ENCODE peak calls at places on chromosomes 12 and 14, in four cellular contexts. K is IMR-90, N is mesendoderm, M is H1. A is an unnamed sample.

GRCh38 chr12:84632556-84632955 is 280.0 kb downstream of the SLC6A15 start:
- DNase-seq in K (no peak), N (peak; percentile 37), M (no peak), A (no peak)

GRCh38 chr14:23566782-23567185 is 807 bp downstream of the AP1G2 start:
- DNase-seq in K (no peak), N (no peak), M (no peak), A (no peak)

GRCh38 chr12:116282371-116283286 is 5.1 kb upstream of the MED13L start:
- DNase-seq in K (no peak), N (peak; percentile 37), M (no peak), A (no peak)

GRCh38 chr12:99984271-99985128 is at the start of gene ANKS1B:
- DNase-seq in K (peak; percentile 13), N (peak; percentile 63), M (peak; percentile 25), A (peak; percentile 79)

GRCh38 chr14:102527255-102528232 is 18.0 kb upstream of the ANKRD9 start:
- DNase-seq in K (no peak), N (no peak), M (no peak), A (no peak)

GRCh38 chr12:62653740-62654139 is 187.1 kb downstream of the MON2 start:
- DNase-seq in K (no peak), N (peak; percentile 90), M (peak; percentile 86), A (peak; percentile 97)

GRCh38 chr12:65490193-65490592 is 211.7 kb downstream of the MSRB3 start:
- DNase-seq in K (no peak), N (no peak), M (no peak), A (no peak)

GRCh38 chr12:123519151-123520001 is 14.1 kb downstream of the RILPL1 start:
- DNase-seq in K (peak; percentile 56), N (peak; percentile 85), M (no peak), A (peak; percentile 56)

GRCh38 chr14:100049220-100049619 is 16.0 kb upstream of the EVL start:
- DNase-seq in K (peak; percentile 72), N (no peak), M (no peak), A (no peak)

GRCh38 chr14:54730156-54730961 is 163.4 kb downstream of the SAMD4A start:
- DNase-seq in K (peak; percentile 78), N (no peak), M (no peak), A (no peak)

GRCh38 chr12:49562831-49563230 is 5.1 kb downstream of the MCRS1 start:
- DNase-seq in K (no peak), N (no peak), M (no peak), A (no peak)

GRCh38 chr12:97557116-97557515 is 94.5 kb downstream of the RMST start:
- DNase-seq in K (no peak), N (no peak), M (no peak), A (no peak)

GRCh38 chr14:76307786-76308780 is 67.9 kb upstream of the ESRRB start:
- DNase-seq in K (no peak), N (peak; percentile 33), M (no peak), A (no peak)

GRCh38 chr12:105418232-105418631 is 87.7 kb downstream of the C12orf75 start:
- DNase-seq in K (peak; percentile 89), N (peak; percentile 82), M (no peak), A (no peak)

GRCh38 chr14:45891417-45892080 is 638.5 kb upstream of the MIS18BP1 start:
- DNase-seq in K (no peak), N (peak; percentile 7), M (peak; percentile 13), A (peak; percentile 58)

GRCh38 chr12:129163461-129163860 is 310.2 kb downstream of the GLT1D1 start:
- DNase-seq in K (no peak), N (peak; percentile 21), M (no peak), A (peak; percentile 43)
- H4K5ac ChIP-seq in K (no peak overlapping the region), N (no peak overlapping the region), M (no peak overlapping the region), A (no peak overlapping the region)

GRCh38 chr12:54413284-54414190 is 5.5 kb downstream of the ITGA5 start:
- DNase-seq in K (no peak), N (peak; percentile 85), M (no peak), A (no peak)
- H2BK15ac ChIP-seq in K (no peak overlapping the region), N (no peak overlapping the region), M (no peak overlapping the region), A (no peak overlapping the region)

DNA sequence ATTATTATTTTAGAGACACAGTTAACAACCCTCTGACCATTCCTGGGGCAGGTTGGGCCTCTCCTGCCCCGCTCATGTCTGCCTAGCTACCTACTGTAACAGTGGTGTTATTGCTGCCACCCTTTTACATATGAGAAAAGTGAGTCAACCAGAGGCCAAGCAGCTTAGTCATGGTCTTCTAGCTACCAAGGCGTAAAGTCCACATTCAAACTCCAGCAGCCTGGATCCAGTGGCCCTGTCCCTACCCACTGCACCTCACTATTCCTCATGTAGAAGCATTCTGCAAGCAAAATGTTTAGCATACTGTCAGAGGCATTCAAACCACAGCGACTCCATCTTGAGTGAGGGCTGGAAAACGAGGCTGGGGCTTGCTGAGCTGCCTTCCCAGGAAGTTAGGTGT is 95.8 kb downstream of the SLC15A4 start:
- DNase-seq in K (no peak), N (peak; percentile 64), M (no peak), A (no peak)
- H4K5ac ChIP-seq in K (no peak overlapping the region), N (no peak overlapping the region), M (no peak overlapping the region), A (no peak overlapping the region)

GRCh38 chr12:6120796-6121473 is 3.5 kb downstream of the VWF start:
- DNase-seq in K (no peak), N (no peak), M (no peak), A (no peak)
- H2BK15ac ChIP-seq in K (no peak overlapping the region), N (no peak overlapping the region), M (peak overlapping the region; percentile 18), A (no peak overlapping the region)

GRCh38 chr12:122265433-122265832 is 861 bp downstream of the VPS33A start:
- DNase-seq in K (no peak), N (no peak), M (no peak), A (no peak)
- H4K5ac ChIP-seq in K (peak overlapping the region; percentile 91), N (no peak overlapping the region), M (no peak overlapping the region), A (no peak overlapping the region)

DNA sequence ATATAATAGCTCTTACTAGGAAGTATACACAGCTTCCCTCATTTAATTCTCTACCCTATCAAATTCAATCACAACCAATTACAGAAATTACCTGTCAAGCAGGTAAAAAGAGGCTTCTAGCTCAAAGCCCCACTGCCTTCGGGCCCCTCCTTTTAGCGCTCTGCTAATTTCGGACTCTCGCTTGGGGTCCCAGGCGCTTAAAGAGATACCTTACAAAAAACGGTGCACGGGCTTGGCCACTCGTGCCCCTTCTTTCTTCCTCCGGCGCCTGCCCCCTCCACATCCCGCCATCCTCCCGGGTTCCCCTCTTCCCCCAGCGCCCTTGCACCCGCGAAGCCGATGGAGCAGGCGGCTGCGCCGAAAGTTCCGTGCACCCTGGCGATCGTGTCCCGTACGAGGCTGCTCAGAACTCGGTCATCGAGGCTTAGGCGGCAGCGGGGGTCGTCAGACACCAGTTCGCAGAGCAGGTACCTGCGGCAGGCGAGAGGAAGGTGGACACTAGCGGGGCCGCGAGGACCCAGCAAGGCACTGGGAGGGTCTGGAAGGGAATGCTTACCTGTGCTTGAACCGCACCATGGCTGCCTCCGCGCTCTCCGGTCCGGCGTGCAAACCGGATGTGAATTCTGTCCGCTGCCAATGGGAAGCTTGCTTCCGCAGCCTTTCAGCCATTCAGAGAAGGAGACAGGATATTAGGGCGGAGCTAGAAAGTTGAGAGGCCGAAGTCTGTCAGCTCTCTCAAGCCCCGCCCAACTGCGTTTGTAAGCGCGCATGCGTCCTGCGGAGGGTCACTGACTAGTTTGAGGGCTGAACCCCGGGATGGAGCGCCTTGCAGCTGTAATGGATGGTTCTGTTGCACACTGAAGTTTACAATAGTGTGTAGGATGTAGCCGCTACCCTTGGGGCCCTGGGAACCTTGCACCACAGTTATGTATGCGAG is at the start of gene POP5:
- DNase-seq in K (peak; percentile 96), N (peak; percentile 99), M (peak; percentile 94), A (peak; percentile 99)
- H2BK15ac ChIP-seq in K (no peak within 1 kb of the TSS), N (no peak within 1 kb of the TSS), M (no peak within 1 kb of the TSS), A (no peak within 1 kb of the TSS)

DNA sequence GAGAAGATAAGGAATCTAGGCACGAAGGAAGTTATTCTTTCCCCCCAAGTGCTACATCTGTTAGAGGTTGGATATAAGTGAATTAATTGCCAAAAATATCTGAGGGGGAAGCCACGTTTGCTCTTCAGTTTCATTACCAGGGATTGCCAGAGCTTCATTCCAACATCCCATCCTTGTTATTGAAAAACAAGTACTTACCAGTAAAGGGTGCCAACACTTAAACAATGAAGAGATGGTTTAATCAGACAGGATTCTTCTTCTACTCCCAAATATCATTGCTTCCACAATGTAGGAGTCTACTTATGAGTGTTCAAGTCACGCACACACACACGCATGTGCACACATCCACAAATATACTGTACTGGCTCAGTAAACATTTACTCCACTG is 312.4 kb downstream of the RPAP3 start:
- DNase-seq in K (peak; percentile 20), N (no peak), M (no peak), A (no peak)
- H4K5ac ChIP-seq in K (peak overlapping the region; percentile 42), N (no peak overlapping the region), M (no peak overlapping the region), A (no peak overlapping the region)